ENCODE peak calls at places on chromosomes 12 and 14, in seven cellular contexts. D is right cardiac atrium; Q is body of pancreas; J is H1; C is PC-9; T is CD4-positive, alpha-beta T cell; M is testis. H is an unnamed sample.

GRCh38 chr14:49306152-49306751 is 279.9 kb downstream of the RPS29 start:
- DNase-seq in T (no peak), C (no peak), M (no peak), D (no peak), J (no peak), Q (no peak), H (peak; percentile 34)

GRCh38 chr12:116969615-116970575 is 59.1 kb downstream of the FBXW8 start:
- DNase-seq in T (no peak), M (peak; percentile 51), J (no peak), D (peak; percentile 52), C (no peak), Q (peak; percentile 52), H (no peak)

GRCh38 chr12:34297790-34298164 is 275.5 kb downstream of the ALG10 start:
- DNase-seq in J (no peak), M (no peak), T (no peak), D (no peak), Q (no peak), C (no peak), H (no peak)

GRCh38 chr12:43501705-43502104 is 50.3 kb downstream of the ADAMTS20 start:
- DNase-seq in T (no peak), C (no peak), Q (no peak), M (no peak), D (no peak), J (no peak), H (no peak)

GRCh38 chr14:104293851-104294627 is 155.7 kb downstream of the KIF26A start:
- DNase-seq in J (no peak), T (no peak), M (no peak), Q (peak; percentile 10), C (no peak), D (peak; percentile 10), H (no peak)

GRCh38 chr12:87038098-87038497 is 781.9 kb upstream of the MGAT4C start:
- DNase-seq in T (no peak), D (no peak), Q (no peak), C (no peak), J (no peak), M (no peak), H (no peak)

GRCh38 chr14:65229431-65230286 is 127.3 kb upstream of the MAX start:
- DNase-seq in J (peak; percentile 65), M (peak; percentile 52), T (peak; percentile 29), Q (peak; percentile 27), D (peak; percentile 35), C (peak; percentile 55), H (no peak)

GRCh38 chr14:21043387-21044105 is 1.4 kb downstream of the RNASE7 start:
- DNase-seq in D (no peak), C (no peak), J (no peak), T (no peak), Q (peak; percentile 45), M (no peak), H (no peak)

GRCh38 chr14:94110552-94111181 is at the start of gene IFI27:
- DNase-seq in D (peak; percentile 73), T (no peak), C (peak; percentile 10), J (no peak), M (peak; percentile 87), Q (no peak), H (no peak)

GRCh38 chr14:106491851-106492250 is 965.5 kb downstream of the TMEM121 start:
- DNase-seq in C (peak; percentile 11), M (peak; percentile 54), D (no peak), J (peak; percentile 48), T (no peak), Q (no peak), H (peak; percentile 39)

GRCh38 chr12:116890330-116890729 is 9.1 kb upstream of the HRK start:
- DNase-seq in C (no peak), J (no peak), M (no peak), Q (no peak), T (no peak), D (no peak), H (no peak)

GRCh38 chr14:24710403-24711063 is 76.5 kb upstream of the GZMB start:
- DNase-seq in Q (peak; percentile 52), D (peak; percentile 25), M (peak; percentile 82), J (peak; percentile 67), C (peak; percentile 41), T (peak; percentile 37), H (peak; percentile 77)

GRCh38 chr12:55073043-55074022 is 52.9 kb upstream of the OR9K2 start:
- DNase-seq in C (peak; percentile 45), T (peak; percentile 67), J (peak; percentile 81), Q (peak; percentile 75), D (peak; percentile 63), M (peak; percentile 86), H (peak; percentile 48)

GRCh38 chr12:67794151-67794550 is 145.6 kb downstream of the DYRK2 start:
- DNase-seq in C (no peak), M (no peak), T (no peak), J (no peak), Q (no peak), D (no peak), H (no peak)

GRCh38 chr14:75426332-75427125 is 1.3 kb upstream of the JDP2 start:
- DNase-seq in D (no peak), J (no peak), T (no peak), M (no peak), C (no peak), Q (no peak), H (peak; percentile 27)

DNA sequence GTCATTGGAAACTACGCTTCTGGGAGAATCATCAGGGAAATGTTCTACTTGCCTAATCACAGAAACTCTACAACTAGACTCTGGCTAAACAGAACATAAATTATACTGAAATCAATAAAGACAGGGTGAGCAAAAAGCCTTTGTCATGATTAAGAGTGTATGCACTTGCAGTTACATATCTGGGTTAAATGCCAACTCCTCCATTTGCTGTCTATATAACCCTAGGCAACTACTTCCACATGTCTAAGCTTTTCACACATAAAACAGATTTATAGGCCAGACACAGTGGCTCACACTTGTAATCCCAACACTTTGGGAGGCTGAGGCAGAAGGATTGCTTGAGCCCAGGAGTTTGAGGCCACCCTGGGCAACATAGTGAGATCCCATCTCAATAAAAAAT is 125.6 kb downstream of the PHLDA1 start:
- DNase-seq in M (no peak), Q (no peak), T (no peak), D (no peak), C (no peak), J (no peak), H (no peak)
- H3K27me3 ChIP-seq in M (no peaks in the 10 kb centered on the region), Q (no peaks in the 10 kb centered on the region), T (no peaks in the 10 kb centered on the region), D (no peaks in the 10 kb centered on the region), C (no peaks in the 10 kb centered on the region), J (no peaks in the 10 kb centered on the region), H (no peaks in the 10 kb centered on the region)

GRCh38 chr12:52757449-52758176 is 19.5 kb downstream of the KRT76 start:
- DNase-seq in J (no peak), D (no peak), C (no peak), M (no peak), T (no peak), Q (no peak), H (no peak)
- H3K27me3 ChIP-seq in J (no peaks in the 10 kb centered on the region), D (no peaks in the 10 kb centered on the region), C (peaks cover 8% of the 10 kb centered on the region), M (no peaks in the 10 kb centered on the region), T (peaks cover 5% of the 10 kb centered on the region), Q (no peaks in the 10 kb centered on the region), H (peaks cover 3% of the 10 kb centered on the region)

DNA sequence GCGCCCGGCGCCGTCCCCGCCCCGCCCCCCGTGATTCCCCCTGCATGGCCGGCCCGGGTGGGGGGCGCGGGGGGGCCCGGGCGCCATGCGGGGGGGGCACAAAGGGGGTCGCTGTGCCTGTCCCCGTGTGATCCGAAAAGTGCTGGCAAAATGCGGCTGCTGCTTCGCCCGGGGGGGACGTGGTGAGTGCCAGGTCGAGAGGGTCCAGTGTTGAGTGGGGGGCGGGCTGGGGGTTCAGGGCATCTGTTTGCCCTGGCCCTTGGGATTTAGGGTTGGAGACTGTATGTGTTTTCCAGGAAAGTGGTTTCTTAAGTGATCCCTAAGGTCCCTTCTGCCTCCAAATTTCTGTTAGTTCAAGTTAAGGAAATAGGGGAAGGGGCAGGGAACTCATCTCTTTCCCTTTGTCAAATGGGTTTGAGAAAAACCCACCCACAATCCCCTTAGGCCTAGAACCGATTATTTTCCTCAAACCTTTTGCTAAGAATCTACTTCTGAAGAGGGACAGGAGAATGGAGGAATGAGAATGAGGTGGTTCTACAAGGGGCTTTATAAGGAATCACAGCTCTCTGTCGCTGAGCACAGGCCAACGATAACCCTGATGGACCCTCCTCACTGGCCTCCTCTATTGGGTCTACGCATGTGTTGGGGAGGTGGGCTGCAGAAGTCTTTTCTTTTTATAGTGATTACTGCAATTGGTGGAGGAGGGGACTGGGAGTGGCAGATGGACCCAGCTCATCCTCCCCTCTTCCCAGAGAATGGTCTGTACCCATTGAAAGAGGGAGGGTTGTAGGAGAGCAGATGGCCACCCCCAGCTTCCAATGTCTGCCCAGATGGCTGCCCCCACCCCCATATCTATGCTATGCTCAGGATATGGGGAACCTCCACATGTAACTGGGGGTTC is 825 bp downstream of the ARHGEF25 start:
- DNase-seq in T (no peak), D (no peak), M (no peak), Q (no peak), C (no peak), J (no peak), H (no peak)
- H3K27me3 ChIP-seq in T (peaks cover 32% of the 10 kb centered on the region), D (no peaks in the 10 kb centered on the region), M (no peaks in the 10 kb centered on the region), Q (no peaks in the 10 kb centered on the region), C (peaks cover 71% of the 10 kb centered on the region), J (peaks cover 51% of the 10 kb centered on the region), H (peaks cover 19% of the 10 kb centered on the region)

DNA sequence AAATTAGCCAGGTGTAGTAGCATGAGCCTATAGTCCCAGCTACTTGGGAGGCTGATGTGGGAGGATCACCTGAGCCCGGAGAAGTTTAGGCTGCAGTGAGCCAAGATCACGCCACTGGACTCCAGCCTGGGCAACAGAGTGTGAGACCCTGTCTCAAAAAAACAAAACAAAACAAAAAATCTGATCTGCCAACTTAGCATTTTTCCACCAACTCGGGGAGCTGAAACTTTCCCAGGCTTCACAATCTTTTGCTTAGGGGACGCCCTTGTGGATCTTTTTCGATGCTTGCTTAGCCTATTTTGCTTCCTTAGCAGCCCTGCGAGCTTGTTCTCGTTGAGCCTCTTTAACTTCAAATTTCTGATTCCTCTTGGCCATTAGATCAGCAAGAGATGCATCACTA is 13.8 kb downstream of the CCDC177 start:
- DNase-seq in T (no peak), D (no peak), C (no peak), M (no peak), J (no peak), Q (no peak), H (no peak)
- H3K27me3 ChIP-seq in T (peaks cover 41% of the 10 kb centered on the region), D (peaks cover 2% of the 10 kb centered on the region), C (peaks cover 71% of the 10 kb centered on the region), M (no peaks in the 10 kb centered on the region), J (no peaks in the 10 kb centered on the region), Q (no peaks in the 10 kb centered on the region), H (no peaks in the 10 kb centered on the region)

GRCh38 chr12:105077435-105077834 is 6.8 kb downstream of the ALDH1L2 start:
- DNase-seq in M (no peak), T (no peak), D (no peak), C (no peak), J (no peak), Q (no peak), H (no peak)
- H3K27me3 ChIP-seq in M (no peaks in the 10 kb centered on the region), T (peaks cover 7% of the 10 kb centered on the region), D (no peaks in the 10 kb centered on the region), C (no peaks in the 10 kb centered on the region), J (no peaks in the 10 kb centered on the region), Q (no peaks in the 10 kb centered on the region), H (no peaks in the 10 kb centered on the region)

DNA sequence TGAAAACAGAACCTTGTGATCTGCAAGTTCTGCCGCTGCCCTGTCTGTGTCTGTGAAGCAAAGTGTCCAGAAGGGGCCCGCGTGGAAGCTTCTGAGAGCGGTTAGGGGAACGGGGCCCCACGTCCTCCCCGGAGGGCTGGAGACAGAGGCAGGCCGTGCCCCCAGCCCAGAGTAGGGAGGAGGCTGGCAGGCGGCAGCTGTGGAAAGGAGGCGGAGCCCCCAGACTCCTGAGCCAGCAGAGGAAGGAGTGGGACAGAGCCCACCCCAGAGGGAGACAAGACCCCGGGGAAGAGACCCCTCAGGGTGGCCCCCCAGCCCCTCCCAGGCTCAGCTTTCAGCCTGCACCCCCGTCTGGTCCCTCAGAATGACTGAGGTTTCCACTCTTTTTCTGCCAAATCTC is 49.0 kb downstream of the GALNT9 start:
- DNase-seq in D (no peak), C (no peak), T (no peak), J (no peak), Q (no peak), M (no peak), H (no peak)
- H3K27me3 ChIP-seq in D (no peaks in the 10 kb centered on the region), C (peaks cover 58% of the 10 kb centered on the region), T (peaks cover 14% of the 10 kb centered on the region), J (peaks cover under 1% of the 10 kb centered on the region), Q (peaks cover 23% of the 10 kb centered on the region), M (no peaks in the 10 kb centered on the region), H (peaks cover 6% of the 10 kb centered on the region)

H was measured in trophoblast cell.